ENCODE peak calls at places on chromosome 19, in five cellular contexts. F, V, N, A and C are unnamed samples.

GRCh38 chr19:53868892-53869804 is 1.5 kb downstream of the MYADM start:
- DNase-seq in F (peak), V (peak), N (peak), A (peak), C (peak)

GRCh38 chr19:17681505-17682125 is 6.5 kb downstream of the UNC13A start:
- DNase-seq in F (no peak), V (no peak), N (peak), A (peak), C (peak)

GRCh38 chr19:5216141-5216847 is 124.3 kb downstream of the PTPRS start:
- DNase-seq in F (no peak), V (no peak), N (peak), A (no peak), C (no peak)

GRCh38 chr19:16702123-16702522 is 17.5 kb upstream of the NWD1 start:
- DNase-seq in F (no peak), V (no peak), N (no peak), A (no peak), C (no peak)

GRCh38 chr19:14467816-14468215 is 7.3 kb downstream of the PTGER1 start:
- DNase-seq in F (no peak), V (no peak), N (no peak), A (no peak), C (no peak)

GRCh38 chr19:29947871-29948270 is 5.8 kb downstream of the URI1 start:
- DNase-seq in F (no peak), V (no peak), N (no peak), A (no peak), C (no peak)

GRCh38 chr19:51688665-51689571 is 4.2 kb upstream of the SPACA6 start:
- DNase-seq in F (peak), V (peak), N (peak), A (peak), C (peak)

GRCh38 chr19:39169143-39169810 is 27.5 kb upstream of the NCCRP1 start:
- DNase-seq in F (no peak), V (no peak), N (no peak), A (no peak), C (no peak)

GRCh38 chr19:53467138-53467502 is 413 bp upstream of the ZNF813 start:
- DNase-seq in F (no peak), V (no peak), N (no peak), A (no peak), C (peak)

GRCh38 chr19:41031926-41032325 is 40.8 kb downstream of the CYP2B6 start:
- DNase-seq in F (no peak), V (no peak), N (no peak), A (no peak), C (no peak)

GRCh38 chr19:30878456-30878855 is 470.8 kb downstream of the TSHZ3 start:
- DNase-seq in F (no peak), V (no peak), N (no peak), A (no peak), C (no peak)

GRCh38 chr19:38993271-38993670 is 17.7 kb upstream of the FBXO17 start:
- DNase-seq in F (no peak), V (no peak), N (no peak), A (no peak), C (no peak)

GRCh38 chr19:15885919-15886318 is 12.0 kb downstream of the CYP4F2 start:
- DNase-seq in F (no peak), V (no peak), N (no peak), A (no peak), C (no peak)

GRCh38 chr19:10424011-10424637 is 3.8 kb downstream of the PDE4A start:
- DNase-seq in F (no peak), V (peak), N (peak), A (peak), C (peak)

GRCh38 chr19:23512151-23512925 is 117.1 kb upstream of the ZNF91 start:
- DNase-seq in F (no peak), V (no peak), N (no peak), A (no peak), C (no peak)

GRCh38 chr19:55624109-55625003 is at the start of gene ZNF784:
- DNase-seq in F (peak), V (peak), N (peak), A (peak), C (peak)

GRCh38 chr19:38970664-38971532 is 4.6 kb downstream of the FBXO17 start:
- DNase-seq in F (no peak), V (no peak), N (no peak), A (no peak), C (no peak)

GRCh38 chr19:39304701-39305571 is 8.7 kb downstream of the IFNL1 start:
- DNase-seq in F (no peak), V (no peak), N (no peak), A (no peak), C (no peak)

GRCh38 chr19:31276831-31277230 is 72.4 kb downstream of the TSHZ3 start:
- DNase-seq in F (no peak), V (no peak), N (no peak), A (no peak), C (no peak)

GRCh38 chr19:12195501-12195860 is 32.6 kb downstream of the ZNF136 start:
- DNase-seq in F (no peak), V (no peak), N (no peak), A (no peak), C (no peak)

GRCh38 chr19:17554968-17555479 is 425 bp upstream of the COLGALT1 start:
- DNase-seq in F (no peak), V (no peak), N (no peak), A (no peak), C (no peak)

GRCh38 chr19:32928806-32929205 is 43.0 kb downstream of the CEP89 start:
- DNase-seq in F (no peak), V (no peak), N (no peak), A (no peak), C (no peak)

DNA sequence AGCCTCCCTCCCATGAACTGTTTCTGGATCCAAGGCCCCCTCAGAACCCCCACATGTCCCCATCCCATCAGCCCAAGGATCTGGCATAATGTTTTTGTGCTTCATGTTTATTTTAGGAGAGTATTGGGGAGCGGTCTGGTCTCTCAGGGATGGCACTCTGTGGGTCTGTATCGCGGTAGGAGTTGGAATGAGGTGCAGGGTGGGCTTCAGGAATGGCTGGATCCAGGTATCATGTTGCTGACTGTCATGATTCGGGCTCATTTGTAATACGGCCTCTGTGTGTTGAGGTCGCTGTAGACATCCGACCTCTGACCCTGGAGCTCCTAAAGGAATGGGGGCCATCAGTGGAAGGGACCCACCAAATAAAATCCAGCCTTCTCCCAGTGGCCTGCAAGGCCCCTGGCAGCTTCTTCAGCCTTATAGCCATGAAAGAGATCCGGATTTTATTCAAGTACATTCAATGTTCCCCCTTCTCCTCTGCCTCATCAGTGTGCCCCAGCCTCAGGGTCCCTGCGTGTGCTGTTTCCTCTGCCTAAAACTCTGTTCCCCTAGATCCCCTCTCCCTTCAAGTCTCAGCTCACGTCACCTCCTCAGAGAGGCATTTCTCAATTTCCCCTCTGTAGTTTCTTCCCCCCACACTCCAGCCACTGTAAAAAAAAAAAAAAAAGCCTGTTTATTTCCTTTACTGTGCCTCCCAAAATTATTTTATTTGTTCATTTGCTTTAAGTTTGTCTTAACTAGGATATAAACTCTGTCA is 2.2 kb downstream of the HCST start:
- DNase-seq in F (no peak), V (no peak), N (no peak), A (no peak), C (no peak)
- TF ChIP-seq CTCF in F (no peak), V (no peak), N (no peak), A (no peak), C (no peak)

DNA sequence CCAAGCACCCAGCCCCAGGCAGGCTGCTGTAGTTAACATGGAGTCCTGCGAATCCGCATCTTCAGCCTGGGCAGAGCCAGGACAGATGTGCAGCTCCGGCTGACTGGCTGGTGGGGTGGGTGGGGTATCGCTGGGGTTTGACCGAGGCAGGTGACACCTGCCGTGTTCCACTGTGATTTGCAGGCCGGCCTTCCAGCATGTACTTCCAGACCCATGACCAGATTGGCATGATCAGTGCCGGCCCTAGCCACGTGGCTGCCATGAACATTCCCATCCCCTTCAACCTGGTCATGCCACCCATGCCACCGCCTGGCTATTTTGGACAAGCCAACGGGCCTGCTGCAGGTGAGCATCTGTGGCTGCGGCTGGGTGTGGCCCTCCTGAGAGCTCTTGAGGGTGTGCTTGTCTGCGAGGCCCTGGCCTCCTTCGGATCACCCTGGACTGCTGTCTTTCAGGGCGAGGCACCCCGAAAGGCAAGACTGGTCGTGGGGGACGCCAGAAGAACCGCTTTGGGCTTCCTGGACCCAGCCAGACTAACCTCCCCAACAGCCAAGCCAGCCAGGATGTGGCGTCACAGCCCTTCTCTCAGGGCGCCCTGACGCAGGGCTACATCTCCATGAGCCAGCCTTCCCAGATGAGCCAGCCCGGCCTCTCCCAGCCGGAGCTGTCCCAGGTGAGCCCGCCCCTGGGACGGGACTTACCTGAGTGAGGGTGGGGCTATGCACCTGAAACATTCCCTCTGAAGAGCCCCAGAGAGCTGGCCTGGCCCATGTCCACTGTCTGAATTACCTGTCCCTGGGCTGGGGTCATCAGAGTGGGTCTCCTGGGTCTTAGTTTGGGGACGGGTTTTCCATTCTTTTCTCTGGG is 30.6 kb downstream of the CERS1 start:
- DNase-seq in F (no peak), V (no peak), N (no peak), A (no peak), C (no peak)
- TF ChIP-seq CTCF in F (no peak), V (no peak), N (no peak), A (no peak), C (no peak)

GRCh38 chr19:1468274-1469199 is 10.5 kb downstream of the C19orf25 start:
- DNase-seq in F (no peak), V (no peak), N (no peak), A (no peak), C (no peak)
- TF ChIP-seq CTCF in F (no peak), V (no peak), N (peak), A (no peak), C (no peak)

GRCh38 chr19:49534632-49535385 is 7.0 kb downstream of the RCN3 start:
- DNase-seq in F (no peak), V (no peak), N (no peak), A (no peak), C (no peak)

GRCh38 chr19:49530708-49531107 is 2.9 kb downstream of the RCN3 start:
- DNase-seq in F (no peak), V (no peak), N (no peak), A (no peak), C (no peak)

GRCh38 chr19:49538643-49539042 is 10.8 kb downstream of the RCN3 start:
- DNase-seq in F (no peak), V (no peak), N (no peak), A (no peak), C (no peak)

GRCh38 chr19:49536921-49537462 is 9.2 kb downstream of the RCN3 start:
- DNase-seq in F (no peak), V (no peak), N (no peak), A (no peak), C (no peak)

DNA sequence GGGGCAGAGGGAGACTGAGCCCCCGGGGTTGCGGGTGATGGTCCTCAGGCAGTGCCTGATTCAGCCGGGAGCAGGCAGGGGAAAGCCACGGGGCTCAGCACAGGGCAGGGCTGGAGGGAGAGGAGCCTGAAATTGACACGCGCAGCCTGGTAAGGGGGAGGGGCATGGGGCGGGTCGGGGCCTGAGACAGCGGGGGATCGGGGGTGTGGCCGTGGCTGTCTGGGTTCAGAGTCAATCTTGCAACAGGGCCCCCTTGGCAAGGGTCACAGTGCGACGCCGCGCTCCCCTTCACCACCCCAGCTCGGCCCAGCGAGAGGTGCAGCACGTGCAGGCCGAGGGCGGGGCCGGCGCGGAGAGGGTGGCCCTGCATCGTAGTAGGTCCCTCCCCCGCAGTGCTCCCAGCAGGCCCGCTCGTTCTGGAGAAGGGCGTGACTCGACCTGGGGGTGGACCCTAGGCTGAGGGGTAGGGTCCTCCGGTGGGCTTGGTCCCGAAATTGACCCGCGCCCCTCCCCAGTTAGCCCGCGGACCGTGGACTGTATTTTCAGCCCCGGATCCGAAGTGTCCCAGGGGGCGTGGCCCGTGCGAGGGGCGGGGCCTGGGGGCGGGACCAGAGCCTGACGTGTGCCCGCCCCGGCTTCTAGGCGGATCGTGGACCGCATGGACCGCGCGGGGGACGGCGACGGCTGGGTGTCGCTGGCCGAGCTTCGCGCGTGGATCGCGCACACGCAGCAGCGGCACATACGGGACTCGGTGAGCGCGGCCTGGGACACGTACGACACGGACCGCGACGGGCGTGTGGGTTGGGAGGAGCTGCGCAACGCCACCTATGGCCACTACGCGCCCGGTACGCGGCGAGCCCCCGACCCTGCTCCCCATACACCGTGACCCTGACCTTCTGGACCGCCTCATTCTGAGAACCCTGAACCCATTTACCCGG is 6.0 kb downstream of the RCN3 start:
- DNase-seq in F (no peak), V (peak), N (peak), A (peak), C (peak)
- TF ChIP-seq CTCF in F (no peak), V (no peak), N (peak), A (peak), C (peak)

GRCh38 chr19:8456064-8456463 is 11.3 kb downstream of the HNRNPM start:
- DNase-seq in F (no peak), V (no peak), N (no peak), A (no peak), C (no peak)
- TF ChIP-seq CTCF in F (no peak), V (no peak), N (no peak), A (peak), C (peak)

DNA sequence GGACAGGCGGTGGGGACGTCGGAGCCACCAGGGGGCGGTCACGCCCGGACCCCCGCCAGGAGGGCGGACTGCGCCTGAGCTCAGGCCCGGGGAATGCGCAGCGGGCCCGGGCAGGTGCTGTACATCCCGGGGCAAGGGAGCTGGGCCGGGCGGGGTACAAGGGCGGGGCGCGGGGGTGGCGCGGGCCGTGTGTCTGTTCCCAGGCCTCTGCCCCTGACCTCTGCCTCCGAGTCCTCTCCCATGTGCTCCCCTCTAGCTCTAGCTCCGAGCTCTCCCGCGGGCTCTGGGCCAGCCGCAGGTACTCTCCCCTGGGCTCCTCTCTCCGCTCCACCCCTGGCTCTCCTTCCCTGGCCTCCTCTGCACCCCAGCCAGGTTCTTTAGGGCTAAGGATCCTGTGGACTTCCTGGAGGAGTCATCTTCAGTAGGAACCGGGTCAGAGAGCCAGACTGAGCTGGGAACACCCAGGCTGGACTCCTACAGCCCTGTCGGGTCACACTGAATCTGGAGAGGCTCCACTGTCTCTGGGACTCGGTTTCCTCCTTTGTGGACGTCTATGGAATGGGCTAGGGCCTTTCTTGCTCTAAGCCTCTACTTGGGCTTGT is 2.3 kb downstream of the PPP1R13L start:
- DNase-seq in F (no peak), V (no peak), N (peak), A (peak), C (peak)
- TF ChIP-seq CTCF in F (peak), V (no peak), N (peak), A (peak), C (peak)

GRCh38 chr19:58218899-58219298 is 9.8 kb upstream of the ZNF544 start:
- DNase-seq in F (no peak), V (no peak), N (no peak), A (no peak), C (no peak)
- TF ChIP-seq CTCF in F (no peak), V (no peak), N (peak), A (peak), C (no peak)

DNA sequence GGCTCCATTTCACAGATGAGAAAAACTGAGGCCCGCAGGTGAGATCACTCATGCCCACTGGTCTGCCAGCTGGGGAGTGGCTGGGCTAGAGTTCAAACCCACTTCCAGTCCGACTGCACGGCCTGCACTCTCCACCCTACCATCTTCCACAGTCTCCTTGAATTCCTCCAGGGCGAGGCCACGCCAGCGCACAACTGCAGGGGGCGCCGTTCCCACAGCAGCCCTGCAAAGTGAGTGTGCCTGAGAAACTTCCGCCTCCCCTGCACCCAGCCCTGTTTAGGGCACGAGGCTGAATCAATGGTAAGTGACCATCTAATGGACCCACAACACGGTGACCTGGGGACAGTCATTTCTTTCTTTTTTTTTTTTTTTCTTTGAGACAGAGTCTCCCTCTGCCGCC is 829 bp upstream of the ATCAY start:
- DNase-seq in F (no peak), V (no peak), N (no peak), A (no peak), C (no peak)
- TF ChIP-seq CTCF in F (no peak), V (no peak), N (no peak), A (peak), C (peak)

GRCh38 chr19:37886571-37886970 is 19.8 kb downstream of the WDR87 start:
- DNase-seq in F (no peak), V (no peak), N (no peak), A (no peak), C (no peak)

GRCh38 chr19:37885392-37885791 is 21.0 kb downstream of the WDR87 start:
- DNase-seq in F (no peak), V (no peak), N (no peak), A (no peak), C (no peak)
- TF ChIP-seq CTCF in F (no peak), V (no peak), N (no peak), A (no peak), C (peak)